ENCODE peak calls at places on chromosomes 11 and 22, in six cellular contexts. W, R, G, K, S and I are unnamed samples.

GRCh38 chr11:96393753-96394348 is 4.0 kb downstream of the JRKL start:
- DNase-seq in K (no peak), W (no peak), S (no peak), R (peak), G (peak), I (no peak)

GRCh38 chr11:109423114-109423859 is 1.3 kb downstream of the C11orf87 start:
- DNase-seq in R (no peak), G (peak), K (peak), S (no peak), W (no peak), I (no peak)

GRCh38 chr11:96960926-96961325 is 571.1 kb downstream of the JRKL start:
- DNase-seq in W (no peak), K (no peak), S (no peak), R (no peak), G (no peak), I (no peak)

GRCh38 chr22:40635940-40636379 is 559 bp downstream of the MRTFA start:
- DNase-seq in K (no peak), G (no peak), W (no peak), S (no peak), R (no peak), I (no peak)

GRCh38 chr22:35477911-35478582 is 62.6 kb upstream of the RASD2 start:
- DNase-seq in R (peak), G (no peak), K (no peak), S (no peak), W (no peak), I (no peak)

GRCh38 chr22:49756201-49756600 is 71.5 kb downstream of the BRD1 start:
- DNase-seq in S (no peak), R (no peak), G (no peak), K (no peak), W (no peak), I (no peak)

GRCh38 chr22:44151661-44152060 is 29.1 kb upstream of the PARVG start:
- DNase-seq in W (no peak), S (no peak), G (no peak), R (no peak), K (no peak), I (no peak)

GRCh38 chr22:29475550-29475949 is 4.5 kb upstream of the NEFH start:
- DNase-seq in S (no peak), W (no peak), G (peak), K (peak), R (no peak), I (no peak)

GRCh38 chr11:63826471-63827190 is 12.3 kb upstream of the MARK2 start:
- DNase-seq in R (no peak), S (no peak), K (no peak), W (no peak), G (no peak), I (no peak)

GRCh38 chr11:44632466-44633123 is 67.1 kb downstream of the CD82 start:
- DNase-seq in S (no peak), R (peak), K (peak), G (peak), W (no peak), I (peak)

GRCh38 chr22:42375982-42376381 is 56.2 kb downstream of the NFAM1 start:
- DNase-seq in R (no peak), W (no peak), S (no peak), K (peak), G (no peak), I (no peak)

GRCh38 chr11:96465537-96465936 is 75.7 kb downstream of the JRKL start:
- DNase-seq in G (no peak), S (no peak), R (no peak), K (no peak), W (no peak), I (no peak)

GRCh38 chr11:17405232-17406005 is 17.0 kb upstream of the KCNJ11 start:
- DNase-seq in R (peak), W (no peak), G (no peak), S (no peak), K (no peak), I (no peak)

GRCh38 chr11:58898106-58898505 is 41.2 kb upstream of the GLYATL1 start:
- DNase-seq in K (no peak), R (no peak), G (no peak), S (no peak), W (no peak), I (no peak)

GRCh38 chr11:90476442-90477007 is 253.7 kb upstream of the CHORDC1 start:
- DNase-seq in G (no peak), W (peak), S (no peak), R (peak), K (peak), I (no peak)

GRCh38 chr11:119529063-119529845 is 106.3 kb upstream of the THY1 start:
- DNase-seq in G (no peak), S (no peak), R (no peak), W (no peak), K (peak), I (no peak)

GRCh38 chr11:68436985-68437926 is 23.3 kb upstream of the PPP6R3 start:
- DNase-seq in S (no peak), R (no peak), G (no peak), K (no peak), W (no peak), I (no peak)

GRCh38 chr11:64764753-64765152 is 5.0 kb upstream of the PYGM start:
- DNase-seq in K (no peak), R (no peak), W (no peak), S (no peak), G (no peak), I (no peak)

GRCh38 chr11:2396471-2396870 is 4.1 kb upstream of the TSSC4 start:
- DNase-seq in W (no peak), K (no peak), S (no peak), R (no peak), G (no peak), I (no peak)